ENCODE peak calls at places on chromosomes 5 and 9, in seven cellular contexts. K, I, L, V, D, T and E are unnamed samples.

GRCh38 chr5:99033014-99033931 is 104.5 kb upstream of the CHD1 start:
- DNase-seq in I (no peak), K (no peak), L (no peak), V (peak), T (no peak), D (no peak), E (no peak)

GRCh38 chr5:84028093-84028492 is 307.4 kb upstream of the HAPLN1 start:
- DNase-seq in I (no peak), K (no peak), L (no peak), D (peak), T (no peak), V (peak), E (peak)

GRCh38 chr5:40679071-40679997 is at the start of gene PTGER4:
- DNase-seq in L (peak), V (peak), T (peak), D (peak), I (peak), K (peak), E (no peak)

GRCh38 chr9:35350212-35350611 is 139.7 kb upstream of the RUSC2 start:
- DNase-seq in V (peak), L (no peak), I (no peak), K (no peak), T (no peak), D (no peak), E (no peak)

GRCh38 chr5:173627860-173628392 is 11.5 kb upstream of the BOD1 start:
- DNase-seq in I (peak), T (no peak), V (no peak), D (no peak), L (no peak), K (no peak), E (no peak)

GRCh38 chr5:2569201-2569600 is 182.3 kb downstream of the IRX2 start:
- DNase-seq in D (no peak), V (no peak), L (no peak), K (no peak), I (no peak), T (no peak), E (no peak)

GRCh38 chr9:126149661-126150060 is 177.0 kb upstream of the MVB12B start:
- DNase-seq in I (peak), L (no peak), K (no peak), D (no peak), T (no peak), V (no peak), E (no peak)

GRCh38 chr5:105931782-105932489 is 1738.8 kb downstream of the EFNA5 start:
- DNase-seq in D (no peak), L (no peak), I (no peak), K (peak), V (peak), T (no peak), E (no peak)

GRCh38 chr5:33894566-33894965 is 2.8 kb upstream of the ADAMTS12 start:
- DNase-seq in D (peak), I (no peak), T (no peak), V (peak), L (no peak), K (no peak), E (no peak)

GRCh38 chr9:136052433-136052880 is 42.6 kb downstream of the NACC2 start:
- DNase-seq in L (no peak), K (no peak), V (peak), I (peak), T (no peak), D (no peak), E (no peak)

GRCh38 chr5:127206320-127207113 is 84.1 kb upstream of the MEGF10 start:
- DNase-seq in V (peak), D (peak), I (no peak), T (no peak), K (peak), L (no peak), E (peak)

GRCh38 chr5:65647941-65648340 is 23.1 kb downstream of the SHLD3 start:
- DNase-seq in D (no peak), I (no peak), K (no peak), V (no peak), T (no peak), L (no peak), E (no peak)

GRCh38 chr9:104970588-104970987 is 42.6 kb upstream of the ABCA1 start:
- DNase-seq in K (no peak), I (no peak), V (peak), L (no peak), D (peak), T (no peak), E (no peak)

GRCh38 chr9:20551236-20551635 is 71.1 kb downstream of the MLLT3 start:
- DNase-seq in L (no peak), V (peak), T (no peak), D (peak), I (no peak), K (no peak), E (no peak)

GRCh38 chr9:127982912-127983311 is 2.1 kb upstream of the EEIG1 start:
- DNase-seq in T (no peak), I (no peak), D (no peak), V (no peak), K (no peak), L (no peak), E (no peak)

GRCh38 chr5:140175367-140176027 is 509 bp downstream of the CYSTM1 start:
- DNase-seq in V (peak), L (peak), D (peak), T (peak), K (no peak), I (peak), E (no peak)

GRCh38 chr5:96934695-96935555 is 955 bp upstream of the LNPEP start:
- DNase-seq in D (peak), L (peak), V (peak), I (peak), K (peak), T (peak), E (peak)

GRCh38 chr5:165188555-165189260 is 1683.3 kb downstream of the MAT2B start:
- DNase-seq in D (no peak), L (no peak), K (no peak), I (no peak), T (no peak), V (no peak), E (no peak)

GRCh38 chr9:127963359-127964064 is 17.3 kb downstream of the EEIG1 start:
- DNase-seq in T (no peak), D (no peak), K (no peak), V (no peak), L (no peak), I (peak), E (no peak)

GRCh38 chr9:14942037-14942436 is 31.8 kb upstream of the FREM1 start:
- DNase-seq in T (no peak), I (no peak), K (no peak), L (no peak), V (peak), D (no peak), E (no peak)

GRCh38 chr9:23941051-23941450 is 115.0 kb upstream of the ELAVL2 start:
- DNase-seq in D (no peak), L (no peak), I (no peak), T (no peak), V (no peak), K (no peak), E (no peak)